ENCODE peak calls at places on chromosomes 7 and 10, in ten cellular contexts. P is ovary; T is substantia nigra; J is aorta; A is astrocyte of the hippocampus; N is D341Med; E is RWPE1; L is stimulated activated effector memory CD8-positive, alpha-beta T cell treated with anti-CD3 and anti-CD28 coated beads, Interleukin-12 subunit alpha, Interleukin-12 subunit beta, amount 100 ng/mL, for 72 hours; F is CD4-positive, alpha-beta T cell; V is activated gamma-delta T cell treated with anti-CD3 and anti-CD28 coated beads, Interleukin-2, amount 50 U/mL, for 16 hours. H is an unnamed sample.

GRCh38 chr7:82805527-82805960 is 357.1 kb downstream of the PCLO start:
- DNase-seq in P (no peak), T (no peak), J (no peak), A (peak), N (no peak), E (peak), L (no peak), F (no peak), V (no peak), H (no peak)

GRCh38 chr7:50272808-50273207 is 31.7 kb upstream of the IKZF1 start:
- DNase-seq in P (no peak), T (no peak), J (no peak), A (no peak), N (no peak), E (no peak), L (no peak), F (no peak), V (no peak), H (no peak)

GRCh38 chr7:92839901-92840300 is 3.5 kb upstream of the CDK6 start:
- DNase-seq in P (no peak), T (no peak), J (no peak), A (no peak), N (no peak), E (no peak), L (no peak), F (no peak), V (no peak), H (no peak)

GRCh38 chr7:23261843-23262452 is 15.4 kb downstream of the GPNMB start:
- DNase-seq in P (peak), T (no peak), J (peak), A (peak), N (peak), E (peak), L (peak), F (peak), V (peak), H (peak)

GRCh38 chr7:95155965-95156364 is 168.4 kb downstream of the PON1 start:
- DNase-seq in P (no peak), T (no peak), J (no peak), A (no peak), N (no peak), E (no peak), L (no peak), F (no peak), V (no peak), H (no peak)

GRCh38 chr7:2099036-2099957 is 133.4 kb downstream of the MAD1L1 start:
- DNase-seq in P (no peak), T (no peak), J (no peak), A (no peak), N (no peak), E (no peak), L (no peak), F (peak), V (no peak), H (no peak)

GRCh38 chr10:25175527-25176420 is 973 bp downstream of the GPR158 start:
- DNase-seq in P (no peak), T (peak), J (peak), A (peak), N (peak), E (no peak), L (no peak), F (no peak), V (no peak), H (peak)

GRCh38 chr10:822661-823367 is 108.7 kb downstream of the LARP4B start:
- DNase-seq in P (no peak), T (no peak), J (no peak), A (no peak), N (no peak), E (no peak), L (no peak), F (no peak), V (no peak), H (no peak)